ENCODE peak calls at places on chromosomes 12 and 14, in four cellular contexts. N is uterus, S is Peyer's patch, I is foreskin fibroblast. Y is an unnamed sample.

GRCh38 chr14:29339491-29339890 is 572.9 kb downstream of the FOXG1 start:
- DNase-seq in N (no peak), I (peak), S (no peak), Y (no peak)

GRCh38 chr12:25835385-25835784 is 123.1 kb upstream of the RASSF8 start:
- DNase-seq in I (no peak), N (no peak), S (no peak), Y (no peak)

GRCh38 chr14:66476964-66477363 is 9.2 kb upstream of the CCDC196 start:
- DNase-seq in I (peak), S (no peak), N (no peak), Y (peak)

GRCh38 chr12:116861331-116861730 is 19.9 kb downstream of the HRK start:
- DNase-seq in S (peak), N (peak), I (peak), Y (peak)

GRCh38 chr14:74080820-74081460 is 3.3 kb downstream of the ALDH6A1 start:
- DNase-seq in I (no peak), N (no peak), S (no peak), Y (no peak)

GRCh38 chr12:80714055-80714454 is 2.7 kb upstream of the MYF5 start:
- DNase-seq in S (no peak), I (peak), N (no peak), Y (no peak)

GRCh38 chr14:24974591-24975374 is 75.2 kb downstream of the STXBP6 start:
- DNase-seq in I (no peak), S (no peak), N (no peak), Y (no peak)

GRCh38 chr12:119008691-119009221 is 27.4 kb downstream of the SRRM4 start:
- DNase-seq in I (no peak), N (no peak), S (no peak), Y (no peak)

GRCh38 chr14:34872822-34873590 is 2.2 kb downstream of the BAZ1A start:
- DNase-seq in N (no peak), I (peak), S (no peak), Y (peak)

GRCh38 chr14:24146622-24146977 is 190 bp upstream of the PSME2 start:
- DNase-seq in S (peak), N (peak), I (peak), Y (peak)

GRCh38 chr14:37973031-37973908 is 234.4 kb upstream of the SSTR1 start:
- DNase-seq in N (no peak), S (no peak), I (peak), Y (peak)

GRCh38 chr12:50598321-50598862 is 93.6 kb downstream of the DIP2B start:
- DNase-seq in I (peak), N (no peak), S (no peak), Y (peak)

GRCh38 chr12:132593071-132593470 is 17.3 kb downstream of the LRCOL1 start:
- DNase-seq in S (no peak), N (no peak), I (no peak), Y (no peak)

GRCh38 chr12:132592261-132592970 is 18.0 kb downstream of the LRCOL1 start:
- DNase-seq in N (no peak), S (no peak), I (no peak), Y (no peak)

GRCh38 chr12:132595183-132595582 is 15.2 kb downstream of the LRCOL1 start:
- DNase-seq in S (no peak), I (no peak), N (no peak), Y (no peak)

GRCh38 chr12:132593938-132594358 is 16.4 kb downstream of the LRCOL1 start:
- DNase-seq in I (peak), S (peak), N (peak), Y (peak)

DNA sequence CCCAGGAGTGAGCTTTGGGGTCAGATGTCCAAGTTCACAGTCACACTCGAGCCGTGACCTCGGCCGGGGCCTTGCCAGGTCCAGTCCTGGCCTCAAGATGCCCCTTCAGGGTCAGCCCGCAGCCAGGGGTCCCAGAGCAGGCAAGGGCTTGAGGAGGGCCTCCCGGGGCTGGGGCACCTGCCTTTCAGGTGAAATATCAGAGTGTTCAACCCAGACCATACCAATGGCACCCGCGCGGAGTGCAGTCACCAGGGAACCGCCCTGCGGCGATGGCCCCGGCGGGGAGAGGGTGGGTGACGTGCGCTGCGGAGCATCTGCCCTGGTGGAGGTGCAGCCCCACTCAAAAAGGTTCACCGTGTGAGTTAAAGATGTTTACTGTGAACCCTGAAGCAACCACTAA is 16.9 kb downstream of the LRCOL1 start:
- DNase-seq in I (no peak), N (no peak), S (no peak), Y (no peak)
- TF ChIP-seq CTCF in I (no peak), N (no peak), S (no peak), Y (no peak)

GRCh38 chr14:89264196-89264800 is 152.7 kb downstream of the FOXN3 start:
- DNase-seq in S (no peak), I (no peak), N (no peak), Y (no peak)
- H3K4me3 ChIP-seq in S (no peak), I (no peak), N (no peak), Y (no peak)

DNA sequence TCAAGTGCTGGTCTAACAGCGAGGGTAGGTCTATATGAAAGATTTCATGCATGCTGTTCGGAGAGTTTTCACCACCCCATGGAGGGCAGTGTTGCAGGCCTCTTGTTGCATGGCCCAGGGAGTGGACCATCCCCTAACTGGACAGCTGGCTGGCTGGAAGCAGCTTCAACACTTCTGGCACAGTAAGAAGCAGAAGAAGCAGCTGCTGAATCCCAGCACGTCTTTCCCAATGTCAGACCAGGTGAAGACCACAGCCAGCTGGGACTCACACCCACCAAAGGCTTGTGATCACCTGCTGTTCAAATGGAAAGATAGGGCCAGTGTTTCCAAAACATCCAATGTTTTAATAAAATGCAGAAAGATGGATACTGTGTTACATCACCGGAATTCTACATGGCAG is 1423.6 kb downstream of the AACS start:
- DNase-seq in S (no peak), N (no peak), I (no peak), Y (no peak)
- TF ChIP-seq CTCF in S (no peak), N (no peak), I (no peak), Y (no peak)

DNA sequence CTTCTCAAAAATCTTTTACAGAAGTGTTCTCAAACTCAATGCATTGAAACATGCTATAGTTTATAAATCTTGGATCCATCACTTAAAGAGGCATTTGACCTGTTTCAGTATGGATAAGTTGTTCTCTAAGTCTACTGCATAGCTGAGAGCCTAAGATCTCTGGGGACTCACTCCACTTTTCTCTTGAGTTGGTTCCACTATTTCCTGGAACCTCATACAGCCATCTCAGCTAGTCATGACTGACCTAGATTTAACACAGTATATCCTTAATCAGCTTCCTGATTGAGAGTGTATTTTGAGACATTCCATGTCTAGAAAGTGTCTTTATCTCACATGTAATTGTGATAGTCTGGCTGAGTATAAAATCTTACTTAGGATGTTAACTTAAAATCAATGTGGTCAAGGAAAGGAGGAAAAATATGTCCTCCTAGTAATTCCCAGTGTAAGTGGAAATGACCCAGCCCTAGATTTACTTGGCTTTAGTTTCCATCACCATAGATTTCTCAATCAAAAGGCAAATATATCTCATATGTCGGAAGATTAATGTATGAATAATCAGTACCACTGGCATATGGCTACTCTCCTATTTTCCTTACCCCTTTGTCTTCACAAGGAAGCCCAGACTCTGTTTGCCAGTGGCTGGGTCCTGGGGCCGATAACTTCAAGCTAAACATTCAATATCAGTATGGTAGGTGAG is 61.9 kb downstream of the KICS2 start:
- DNase-seq in N (no peak), S (no peak), I (peak), Y (peak)
- H3K4me3 ChIP-seq in N (no peak), S (no peak), I (no peak), Y (no peak)

GRCh38 chr12:29148958-29149690 is at the start of gene FAR2:
- DNase-seq in S (peak), I (peak), N (peak), Y (peak)
- TF ChIP-seq CTCF in S (no peak), I (no peak), N (no peak), Y (no peak)

DNA sequence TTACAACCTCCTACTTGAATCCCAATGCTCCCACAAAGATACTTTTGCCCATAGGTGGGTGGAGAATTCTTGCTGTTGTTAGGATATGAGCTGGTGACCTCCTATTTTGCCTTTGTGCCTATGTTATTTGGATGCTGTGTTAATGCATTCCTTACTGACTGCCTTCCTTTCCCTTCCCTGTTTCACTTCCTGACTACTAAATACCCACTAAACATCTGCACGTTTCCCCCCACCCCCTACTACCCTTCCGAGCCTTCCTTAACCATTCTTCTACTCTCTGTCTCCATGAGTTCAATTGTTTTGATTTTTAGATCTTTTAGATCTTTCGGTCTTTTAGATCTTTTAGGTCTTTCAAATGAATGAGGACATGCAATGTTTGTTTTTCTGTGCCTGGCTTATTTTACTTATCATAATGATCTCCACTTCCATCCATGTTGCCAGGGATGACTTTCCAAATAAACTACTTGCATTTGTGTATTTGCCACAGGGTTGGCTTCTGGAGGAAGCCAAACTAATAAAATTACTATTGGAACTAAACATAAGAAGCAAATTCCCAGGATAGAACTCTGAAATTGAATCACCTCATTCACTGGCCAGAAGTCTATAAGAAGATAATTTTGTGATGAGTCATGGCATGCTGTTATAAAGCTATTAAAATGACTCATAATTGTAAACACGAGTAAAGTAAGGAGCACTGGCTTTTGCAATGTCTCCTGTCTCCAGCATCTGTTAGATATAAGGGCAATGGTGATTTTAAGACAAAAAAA is 586.2 kb downstream of the LRFN5 start:
- DNase-seq in N (no peak), I (peak), S (no peak), Y (peak)
- H3K4me3 ChIP-seq in N (no peak), I (peak), S (no peak), Y (peak)

DNA sequence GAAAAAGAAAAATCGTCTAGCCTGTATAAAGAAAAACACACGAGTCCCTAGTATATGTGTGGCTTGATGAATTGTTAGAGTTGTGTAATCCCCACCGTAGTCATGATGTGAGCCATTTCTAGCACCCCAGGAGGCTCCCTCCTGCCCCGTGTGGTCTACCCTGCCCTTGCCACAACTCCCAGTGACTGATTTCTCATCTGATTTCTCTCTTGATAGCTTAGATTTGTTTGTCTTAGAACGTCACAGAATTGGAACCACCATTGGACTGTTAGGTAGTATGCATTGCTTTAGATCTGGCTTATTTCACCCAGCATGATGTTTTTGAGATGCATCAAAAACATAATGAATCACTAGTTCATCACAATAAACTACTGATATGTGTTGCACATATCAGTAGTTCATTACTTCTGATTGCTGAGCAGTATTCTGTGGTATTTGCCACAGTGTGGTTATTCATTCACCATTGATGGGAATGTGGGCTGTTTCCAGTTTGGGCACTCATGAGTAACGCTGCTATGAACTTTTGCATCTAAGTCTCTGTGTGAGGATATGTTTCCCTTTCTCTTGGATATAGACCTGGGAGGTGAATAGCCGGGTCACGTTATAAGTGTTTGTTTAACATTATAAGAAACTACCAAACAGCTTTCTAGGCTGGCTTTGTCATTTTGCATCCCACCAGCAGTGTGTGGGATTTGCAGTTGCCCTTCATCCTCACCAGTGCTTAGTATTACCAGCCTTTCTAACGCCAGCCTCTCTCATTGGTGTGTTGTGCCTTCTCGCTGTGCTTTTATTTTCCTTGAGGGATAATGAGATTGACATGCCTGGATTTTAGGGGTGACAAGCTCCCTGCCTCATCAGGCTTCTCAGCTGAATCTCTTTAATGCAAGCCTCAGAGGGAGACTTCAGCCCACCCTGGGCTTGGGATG is 31.9 kb upstream of the NCOR2 start:
- DNase-seq in I (peak), N (no peak), S (no peak), Y (peak)
- TF ChIP-seq CTCF in I (peak), N (no peak), S (no peak), Y (peak)

GRCh38 chr12:102010265-102010994 is 51.4 kb downstream of the WASHC3 start:
- DNase-seq in N (no peak), I (no peak), S (peak), Y (no peak)
- H3K4me3 ChIP-seq in N (no peak), I (no peak), S (no peak), Y (no peak)